ENCODE peak calls at places on chromosomes 6 and 20, in nine cellular contexts. J is HCT116, U is OCI-LY7, F is hepatocyte, W is neural progenitor cell, I is GM23338, C is SK-N-SH, S is MM.1S, R is PC-3. N is an unnamed sample.

GRCh38 chr6:20441921-20442320 is 40.2 kb downstream of the E2F3 start:
- DNase-seq in J (no peak), U (no peak), F (no peak), W (no peak), I (no peak), C (no peak), S (no peak), R (no peak), N (no peak)

GRCh38 chr6:75458895-75459294 is 34.7 kb downstream of the FILIP1 start:
- DNase-seq in J (no peak), U (no peak), F (peak), W (no peak), I (no peak), C (no peak), S (no peak), R (no peak), N (peak)

GRCh38 chr20:36214684-36215256 is 21.5 kb upstream of the AAR2 start:
- DNase-seq in J (no peak), U (peak), F (peak), W (peak), I (peak), C (peak), S (peak), R (peak), N (peak)

GRCh38 chr6:2914318-2914660 is 11.2 kb upstream of the SERPINB9 start:
- DNase-seq in J (no peak), U (no peak), F (no peak), W (no peak), I (no peak), C (no peak), S (no peak), R (no peak), N (no peak)

GRCh38 chr20:59204201-59204894 is 40.7 kb downstream of the ZNF831 start:
- DNase-seq in J (no peak), U (no peak), F (no peak), W (no peak), I (no peak), C (no peak), S (no peak), R (no peak), N (no peak)

GRCh38 chr6:15823838-15824414 is 161.1 kb upstream of the DTNBP1 start:
- DNase-seq in J (no peak), U (no peak), F (no peak), W (no peak), I (no peak), C (no peak), S (no peak), R (no peak), N (no peak)

GRCh38 chr20:37315293-37316110 is 26.0 kb downstream of the MANBAL start:
- DNase-seq in J (no peak), U (peak), F (no peak), W (no peak), I (no peak), C (peak), S (no peak), R (no peak), N (peak)

GRCh38 chr6:30151580-30151979 is 9.4 kb downstream of the TRIM10 start:
- DNase-seq in J (no peak), U (no peak), F (no peak), W (no peak), I (no peak), C (no peak), S (no peak), R (no peak), N (no peak)

GRCh38 chr20:8388146-8388545 is 256.1 kb downstream of the PLCB1 start:
- DNase-seq in J (no peak), U (no peak), F (no peak), W (no peak), I (no peak), C (no peak), S (no peak), R (peak), N (peak)

GRCh38 chr6:133894795-133895401 is 6.0 kb downstream of the TCF21 start:
- DNase-seq in J (no peak), U (no peak), F (peak), W (no peak), I (no peak), C (no peak), S (no peak), R (no peak), N (peak)

DNA sequence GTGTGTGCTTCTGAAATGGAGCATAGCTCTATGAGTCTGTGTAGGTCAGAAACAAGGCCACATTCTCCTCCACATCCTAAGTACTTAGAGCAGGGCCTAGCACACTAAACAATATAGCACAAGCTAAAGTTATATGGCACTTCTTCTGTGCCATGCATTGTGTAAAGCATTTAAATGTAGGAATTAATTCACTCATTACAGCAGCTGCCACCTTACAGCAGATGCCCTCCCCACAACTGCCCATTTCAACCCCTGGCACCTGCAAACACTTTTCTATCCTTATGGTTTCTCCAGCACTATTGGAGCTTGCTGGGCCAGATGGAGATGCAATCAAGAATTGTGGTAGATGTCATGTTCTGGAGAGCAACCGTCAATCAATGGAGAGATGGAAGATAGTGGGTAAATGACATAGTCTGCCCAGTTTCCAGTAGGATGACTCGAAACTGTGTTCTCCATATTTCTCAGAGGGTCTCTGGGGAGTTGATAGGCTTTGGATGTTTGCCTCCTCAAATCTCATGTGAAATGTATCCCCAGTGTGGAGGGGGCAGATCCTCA is 373.7 kb downstream of the DOK5 start:
- DNase-seq in J (no peak), U (no peak), F (no peak), W (no peak), I (no peak), C (no peak), S (no peak), R (no peak), N (no peak)
- TF ChIP-seq EZH2phosphoT487 in J (no peak), U (no peak), F (no peak), W (no peak), I (no peak), C (no peak), S (no peak), R (no peak), N (no peak)

DNA sequence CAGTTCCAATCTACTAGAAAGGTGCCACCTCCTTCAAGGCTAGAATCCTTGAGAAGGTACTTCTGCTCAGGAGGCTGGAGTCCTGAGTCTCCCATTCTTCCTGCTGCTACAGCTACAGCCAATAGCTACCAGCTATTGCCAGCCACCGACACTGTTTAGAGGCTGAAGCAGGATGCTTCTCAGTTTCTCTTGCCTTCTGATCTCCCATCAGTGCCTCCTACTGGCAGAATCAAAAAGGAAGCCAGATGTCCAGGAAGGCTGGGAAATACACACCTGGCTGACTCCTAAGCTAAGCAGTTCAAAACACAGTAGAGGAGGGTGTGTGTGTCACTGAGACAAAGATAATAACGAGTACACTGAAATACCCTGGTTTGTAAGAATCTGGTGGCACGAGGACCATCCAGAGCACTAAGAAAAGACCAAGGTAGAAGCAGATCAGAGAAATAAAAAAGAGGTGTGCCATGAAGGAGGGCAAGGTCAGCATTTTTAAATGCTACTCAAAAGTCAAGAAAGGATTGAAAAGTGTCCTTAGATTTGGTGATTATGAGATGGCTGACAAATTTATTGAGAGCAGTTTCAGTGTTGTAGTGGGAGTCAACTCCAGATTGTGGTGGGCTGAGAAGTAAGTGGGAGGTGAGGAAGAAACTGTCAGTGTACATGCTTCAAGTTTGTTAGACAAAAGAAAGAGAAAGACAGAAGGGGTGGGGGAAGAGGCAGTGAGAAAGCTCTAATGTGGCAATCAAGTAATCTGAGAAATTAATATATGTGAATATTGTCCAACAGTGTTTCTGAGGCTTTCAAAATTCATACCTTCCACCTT is 2.3 kb upstream of the HLA-DMA start:
- DNase-seq in J (no peak), U (peak), F (peak), W (peak), I (peak), C (no peak), S (peak), R (peak), N (peak)
- TF ChIP-seq EZH2phosphoT487 in J (no peak), U (no peak), F (no peak), W (no peak), I (no peak), C (no peak), S (no peak), R (no peak), N (no peak)

GRCh38 chr6:53635322-53635721 is 30.2 kb downstream of the KLHL31 start:
- DNase-seq in J (no peak), U (no peak), F (no peak), W (no peak), I (no peak), C (no peak), S (no peak), R (no peak), N (no peak)
- TF ChIP-seq EZH2phosphoT487 in J (no peak), U (no peak), F (no peak), W (no peak), I (no peak), C (no peak), S (no peak), R (no peak), N (no peak)

DNA sequence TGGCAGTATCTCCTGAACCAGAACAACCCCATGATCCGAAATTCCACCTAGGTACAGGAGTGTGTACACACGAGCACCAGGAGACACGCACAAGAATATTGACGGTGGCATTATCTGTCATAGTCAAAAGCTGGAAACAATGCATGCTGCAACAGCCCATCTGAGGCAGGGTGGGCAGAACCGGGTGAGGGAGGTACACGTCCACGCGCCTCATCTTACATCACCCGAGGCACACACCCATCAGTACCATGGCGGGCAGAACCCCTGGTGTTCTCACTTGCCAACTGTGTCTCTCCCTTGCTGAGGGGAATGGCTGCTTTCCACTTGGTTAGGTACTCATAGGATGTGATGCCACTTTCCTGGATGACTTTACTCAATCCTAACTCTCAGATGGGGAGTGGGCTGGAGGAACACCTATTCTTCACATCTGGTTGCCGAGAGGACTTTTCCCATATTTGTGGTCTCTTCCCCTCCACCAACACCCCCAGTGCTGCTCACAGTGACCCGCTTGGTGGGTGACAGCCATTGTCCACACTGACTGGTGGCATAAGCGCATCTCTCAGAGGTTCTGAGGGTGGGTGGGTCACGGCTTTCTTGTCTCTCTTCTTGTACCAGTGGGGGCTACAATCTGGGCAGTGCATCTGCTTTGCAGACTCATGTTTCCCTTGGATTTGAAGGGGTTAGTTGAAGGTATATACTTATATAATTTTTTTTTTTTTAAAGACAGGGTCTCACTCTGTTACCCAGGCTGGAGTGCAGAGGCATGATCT is 13.5 kb downstream of the PPP1R3G start:
- DNase-seq in J (no peak), U (no peak), F (no peak), W (no peak), I (no peak), C (no peak), S (no peak), R (no peak), N (no peak)
- TF ChIP-seq EZH2phosphoT487 in J (no peak), U (no peak), F (no peak), W (no peak), I (no peak), C (no peak), S (no peak), R (no peak), N (no peak)

GRCh38 chr6:91098006-91098405 is 511.1 kb upstream of the MAP3K7 start:
- DNase-seq in J (no peak), U (no peak), F (peak), W (no peak), I (no peak), C (no peak), S (no peak), R (no peak), N (no peak)
- TF ChIP-seq EZH2phosphoT487 in J (no peak), U (no peak), F (no peak), W (no peak), I (no peak), C (no peak), S (no peak), R (no peak), N (no peak)